ENCODE peak calls at places on chromosomes 1 and 21, in ten cellular contexts. One of them, this sample, is unnamed.

GRCh38 chr1:159861218-159861617 is 1.2 kb downstream of the VSIG8 start:
- DNase-seq in epithelial cell of esophagus: no peak
- DNase-seq in stimulated activated CD8-positive, alpha-beta memory T cell treated with anti-CD3 and anti-CD28 coated beads, Interleukin-4, amount 100 ng/mL, for 1 hour: no peak
- DNase-seq in ELF-1: no peak
- DNase-seq in SK-MEL-5: no peak
- DNase-seq in mesothelial cell of epicardium: no peak
- DNase-seq in GM18507: no peak
- DNase-seq in germinal center: no peak
- DNase-seq in activated CD8-positive, alpha-beta T cell treated with anti-CD3 and anti-CD28 coated beads, Interleukin-2, amount 10 ng/mL, durations not matched to agents 7 days and 5 days: no peak
- DNase-seq in NCI-H1436: no peak
- DNase-seq in this sample: no peak

GRCh38 chr1:193707271-193708015 is 521.0 kb upstream of the B3GALT2 start:
- DNase-seq in mesothelial cell of epicardium: no peak
- DNase-seq in SK-MEL-5: no peak
- DNase-seq in GM18507: no peak
- DNase-seq in epithelial cell of esophagus: peak
- DNase-seq in stimulated activated CD8-positive, alpha-beta memory T cell treated with anti-CD3 and anti-CD28 coated beads, Interleukin-4, amount 100 ng/mL, for 1 hour: no peak
- DNase-seq in activated CD8-positive, alpha-beta T cell treated with anti-CD3 and anti-CD28 coated beads, Interleukin-2, amount 10 ng/mL, durations not matched to agents 7 days and 5 days: no peak
- DNase-seq in germinal center: no peak
- DNase-seq in ELF-1: no peak
- DNase-seq in NCI-H1436: no peak
- DNase-seq in this sample: no peak

GRCh38 chr1:67564193-67564592 is 120.8 kb upstream of the GADD45A start:
- DNase-seq in epithelial cell of esophagus: no peak
- DNase-seq in GM18507: no peak
- DNase-seq in mesothelial cell of epicardium: no peak
- DNase-seq in NCI-H1436: no peak
- DNase-seq in activated CD8-positive, alpha-beta T cell treated with anti-CD3 and anti-CD28 coated beads, Interleukin-2, amount 10 ng/mL, durations not matched to agents 7 days and 5 days: no peak
- DNase-seq in stimulated activated CD8-positive, alpha-beta memory T cell treated with anti-CD3 and anti-CD28 coated beads, Interleukin-4, amount 100 ng/mL, for 1 hour: no peak
- DNase-seq in SK-MEL-5: no peak
- DNase-seq in germinal center: no peak
- DNase-seq in ELF-1: no peak
- DNase-seq in this sample: no peak

GRCh38 chr1:46180082-46180616 is 3.9 kb upstream of the P3R3URF start:
- DNase-seq in ELF-1: peak
- DNase-seq in NCI-H1436: peak
- DNase-seq in SK-MEL-5: peak
- DNase-seq in mesothelial cell of epicardium: no peak
- DNase-seq in stimulated activated CD8-positive, alpha-beta memory T cell treated with anti-CD3 and anti-CD28 coated beads, Interleukin-4, amount 100 ng/mL, for 1 hour: no peak
- DNase-seq in epithelial cell of esophagus: peak
- DNase-seq in germinal center: no peak
- DNase-seq in activated CD8-positive, alpha-beta T cell treated with anti-CD3 and anti-CD28 coated beads, Interleukin-2, amount 10 ng/mL, durations not matched to agents 7 days and 5 days: no peak
- DNase-seq in GM18507: no peak
- DNase-seq in this sample: no peak

GRCh38 chr21:43603641-43604504 is 55.4 kb downstream of the HSF2BP start:
- DNase-seq in activated CD8-positive, alpha-beta T cell treated with anti-CD3 and anti-CD28 coated beads, Interleukin-2, amount 10 ng/mL, durations not matched to agents 7 days and 5 days: no peak
- DNase-seq in stimulated activated CD8-positive, alpha-beta memory T cell treated with anti-CD3 and anti-CD28 coated beads, Interleukin-4, amount 100 ng/mL, for 1 hour: no peak
- DNase-seq in mesothelial cell of epicardium: no peak
- DNase-seq in SK-MEL-5: peak
- DNase-seq in ELF-1: no peak
- DNase-seq in germinal center: no peak
- DNase-seq in GM18507: no peak
- DNase-seq in epithelial cell of esophagus: no peak
- DNase-seq in NCI-H1436: no peak
- DNase-seq in this sample: no peak

GRCh38 chr1:1296070-1297061 is 11.4 kb downstream of the ACAP3 start:
- DNase-seq in stimulated activated CD8-positive, alpha-beta memory T cell treated with anti-CD3 and anti-CD28 coated beads, Interleukin-4, amount 100 ng/mL, for 1 hour: no peak
- DNase-seq in ELF-1: no peak
- DNase-seq in activated CD8-positive, alpha-beta T cell treated with anti-CD3 and anti-CD28 coated beads, Interleukin-2, amount 10 ng/mL, durations not matched to agents 7 days and 5 days: no peak
- DNase-seq in SK-MEL-5: no peak
- DNase-seq in mesothelial cell of epicardium: no peak
- DNase-seq in NCI-H1436: no peak
- DNase-seq in germinal center: no peak
- DNase-seq in epithelial cell of esophagus: no peak
- DNase-seq in GM18507: no peak
- DNase-seq in this sample: no peak

GRCh38 chr1:55694297-55694696 is 479.1 kb upstream of the USP24 start:
- DNase-seq in NCI-H1436: no peak
- DNase-seq in stimulated activated CD8-positive, alpha-beta memory T cell treated with anti-CD3 and anti-CD28 coated beads, Interleukin-4, amount 100 ng/mL, for 1 hour: no peak
- DNase-seq in SK-MEL-5: no peak
- DNase-seq in GM18507: no peak
- DNase-seq in mesothelial cell of epicardium: no peak
- DNase-seq in epithelial cell of esophagus: peak
- DNase-seq in activated CD8-positive, alpha-beta T cell treated with anti-CD3 and anti-CD28 coated beads, Interleukin-2, amount 10 ng/mL, durations not matched to agents 7 days and 5 days: no peak
- DNase-seq in ELF-1: no peak
- DNase-seq in germinal center: no peak
- DNase-seq in this sample: no peak

GRCh38 chr1:34795916-34796315 is 3.1 kb downstream of the GJA4 start:
- DNase-seq in epithelial cell of esophagus: no peak
- DNase-seq in mesothelial cell of epicardium: no peak
- DNase-seq in stimulated activated CD8-positive, alpha-beta memory T cell treated with anti-CD3 and anti-CD28 coated beads, Interleukin-4, amount 100 ng/mL, for 1 hour: no peak
- DNase-seq in activated CD8-positive, alpha-beta T cell treated with anti-CD3 and anti-CD28 coated beads, Interleukin-2, amount 10 ng/mL, durations not matched to agents 7 days and 5 days: no peak
- DNase-seq in SK-MEL-5: no peak
- DNase-seq in NCI-H1436: no peak
- DNase-seq in germinal center: no peak
- DNase-seq in GM18507: no peak
- DNase-seq in ELF-1: no peak
- DNase-seq in this sample: no peak

GRCh38 chr1:165925498-165926079 is 98.2 kb downstream of the UCK2 start:
- DNase-seq in NCI-H1436: no peak
- DNase-seq in epithelial cell of esophagus: no peak
- DNase-seq in mesothelial cell of epicardium: no peak
- DNase-seq in germinal center: no peak
- DNase-seq in ELF-1: no peak
- DNase-seq in SK-MEL-5: no peak
- DNase-seq in stimulated activated CD8-positive, alpha-beta memory T cell treated with anti-CD3 and anti-CD28 coated beads, Interleukin-4, amount 100 ng/mL, for 1 hour: no peak
- DNase-seq in activated CD8-positive, alpha-beta T cell treated with anti-CD3 and anti-CD28 coated beads, Interleukin-2, amount 10 ng/mL, durations not matched to agents 7 days and 5 days: no peak
- DNase-seq in GM18507: no peak
- DNase-seq in this sample: no peak

GRCh38 chr1:75543705-75544104 is 67.2 kb downstream of the SLC44A5 start:
- DNase-seq in stimulated activated CD8-positive, alpha-beta memory T cell treated with anti-CD3 and anti-CD28 coated beads, Interleukin-4, amount 100 ng/mL, for 1 hour: no peak
- DNase-seq in GM18507: no peak
- DNase-seq in ELF-1: no peak
- DNase-seq in SK-MEL-5: no peak
- DNase-seq in germinal center: no peak
- DNase-seq in activated CD8-positive, alpha-beta T cell treated with anti-CD3 and anti-CD28 coated beads, Interleukin-2, amount 10 ng/mL, durations not matched to agents 7 days and 5 days: no peak
- DNase-seq in epithelial cell of esophagus: no peak
- DNase-seq in mesothelial cell of epicardium: no peak
- DNase-seq in NCI-H1436: no peak
- DNase-seq in this sample: no peak

GRCh38 chr1:93502561-93502960 is 54.6 kb downstream of the FNBP1L start:
- DNase-seq in SK-MEL-5: no peak
- DNase-seq in activated CD8-positive, alpha-beta T cell treated with anti-CD3 and anti-CD28 coated beads, Interleukin-2, amount 10 ng/mL, durations not matched to agents 7 days and 5 days: no peak
- DNase-seq in mesothelial cell of epicardium: no peak
- DNase-seq in GM18507: no peak
- DNase-seq in NCI-H1436: no peak
- DNase-seq in epithelial cell of esophagus: peak
- DNase-seq in ELF-1: no peak
- DNase-seq in stimulated activated CD8-positive, alpha-beta memory T cell treated with anti-CD3 and anti-CD28 coated beads, Interleukin-4, amount 100 ng/mL, for 1 hour: no peak
- DNase-seq in germinal center: no peak
- DNase-seq in this sample: no peak

GRCh38 chr1:52057245-52057644 is 1.1 kb downstream of the BTF3L4 start:
- DNase-seq in activated CD8-positive, alpha-beta T cell treated with anti-CD3 and anti-CD28 coated beads, Interleukin-2, amount 10 ng/mL, durations not matched to agents 7 days and 5 days: no peak
- DNase-seq in ELF-1: no peak
- DNase-seq in mesothelial cell of epicardium: no peak
- DNase-seq in epithelial cell of esophagus: peak
- DNase-seq in SK-MEL-5: no peak
- DNase-seq in stimulated activated CD8-positive, alpha-beta memory T cell treated with anti-CD3 and anti-CD28 coated beads, Interleukin-4, amount 100 ng/mL, for 1 hour: no peak
- DNase-seq in germinal center: no peak
- DNase-seq in NCI-H1436: no peak
- DNase-seq in GM18507: no peak
- DNase-seq in this sample: no peak

GRCh38 chr1:61337981-61338848 is 255.9 kb downstream of the NFIA start:
- DNase-seq in activated CD8-positive, alpha-beta T cell treated with anti-CD3 and anti-CD28 coated beads, Interleukin-2, amount 10 ng/mL, durations not matched to agents 7 days and 5 days: no peak
- DNase-seq in SK-MEL-5: peak
- DNase-seq in stimulated activated CD8-positive, alpha-beta memory T cell treated with anti-CD3 and anti-CD28 coated beads, Interleukin-4, amount 100 ng/mL, for 1 hour: no peak
- DNase-seq in NCI-H1436: peak
- DNase-seq in ELF-1: peak
- DNase-seq in germinal center: no peak
- DNase-seq in GM18507: no peak
- DNase-seq in mesothelial cell of epicardium: peak
- DNase-seq in epithelial cell of esophagus: peak
- DNase-seq in this sample: no peak

GRCh38 chr21:42704861-42705260 is 51.4 kb downstream of the PDE9A start:
- DNase-seq in germinal center: no peak
- DNase-seq in epithelial cell of esophagus: no peak
- DNase-seq in SK-MEL-5: no peak
- DNase-seq in mesothelial cell of epicardium: no peak
- DNase-seq in NCI-H1436: no peak
- DNase-seq in activated CD8-positive, alpha-beta T cell treated with anti-CD3 and anti-CD28 coated beads, Interleukin-2, amount 10 ng/mL, durations not matched to agents 7 days and 5 days: no peak
- DNase-seq in GM18507: no peak
- DNase-seq in stimulated activated CD8-positive, alpha-beta memory T cell treated with anti-CD3 and anti-CD28 coated beads, Interleukin-4, amount 100 ng/mL, for 1 hour: no peak
- DNase-seq in ELF-1: no peak
- DNase-seq in this sample: no peak

GRCh38 chr1:165828103-165828558 is 717 bp downstream of the UCK2 start:
- DNase-seq in stimulated activated CD8-positive, alpha-beta memory T cell treated with anti-CD3 and anti-CD28 coated beads, Interleukin-4, amount 100 ng/mL, for 1 hour: peak
- DNase-seq in mesothelial cell of epicardium: peak
- DNase-seq in GM18507: peak
- DNase-seq in NCI-H1436: peak
- DNase-seq in SK-MEL-5: peak
- DNase-seq in germinal center: peak
- DNase-seq in epithelial cell of esophagus: peak
- DNase-seq in activated CD8-positive, alpha-beta T cell treated with anti-CD3 and anti-CD28 coated beads, Interleukin-2, amount 10 ng/mL, durations not matched to agents 7 days and 5 days: peak
- DNase-seq in ELF-1: peak
- DNase-seq in this sample: peak

GRCh38 chr21:37028579-37028978 is 22.1 kb downstream of the RIPPLY3 start:
- DNase-seq in epithelial cell of esophagus: no peak
- DNase-seq in stimulated activated CD8-positive, alpha-beta memory T cell treated with anti-CD3 and anti-CD28 coated beads, Interleukin-4, amount 100 ng/mL, for 1 hour: no peak
- DNase-seq in GM18507: no peak
- DNase-seq in ELF-1: no peak
- DNase-seq in NCI-H1436: no peak
- DNase-seq in activated CD8-positive, alpha-beta T cell treated with anti-CD3 and anti-CD28 coated beads, Interleukin-2, amount 10 ng/mL, durations not matched to agents 7 days and 5 days: no peak
- DNase-seq in SK-MEL-5: peak
- DNase-seq in germinal center: no peak
- DNase-seq in mesothelial cell of epicardium: no peak
- DNase-seq in this sample: no peak

This sample was measured in GM06990.